ENCODE peak calls at places on chromosomes 6 and 20, in four cellular contexts. One of them, this sample, is unnamed.

GRCh38 chr20:29119141-29119540 is 2138.3 kb upstream of the DEFB115 start:
- DNase-seq in mucosa of descending colon: peak
- DNase-seq in OCI-LY7: no peak
- DNase-seq in choroid plexus epithelial cell: no peak
- DNase-seq in this sample: no peak

GRCh38 chr20:52035977-52036376 is 155.6 kb downstream of the ZFP64 start:
- DNase-seq in mucosa of descending colon: no peak
- DNase-seq in OCI-LY7: no peak
- DNase-seq in choroid plexus epithelial cell: no peak
- DNase-seq in this sample: no peak

GRCh38 chr6:42471714-42472113 is 20.0 kb upstream of the TRERF1 start:
- DNase-seq in mucosa of descending colon: no peak
- DNase-seq in choroid plexus epithelial cell: no peak
- DNase-seq in OCI-LY7: no peak
- DNase-seq in this sample: no peak

GRCh38 chr6:52415917-52416628 is 4.1 kb upstream of the EFHC1 start:
- DNase-seq in choroid plexus epithelial cell: peak
- DNase-seq in OCI-LY7: no peak
- DNase-seq in mucosa of descending colon: no peak
- DNase-seq in this sample: peak

GRCh38 chr6:137304020-137304780 is 85.0 kb upstream of the IFNGR1 start:
- DNase-seq in choroid plexus epithelial cell: no peak
- DNase-seq in mucosa of descending colon: no peak
- DNase-seq in OCI-LY7: no peak
- DNase-seq in this sample: no peak

GRCh38 chr6:72078096-72078495 is 191.7 kb downstream of the RIMS1 start:
- DNase-seq in choroid plexus epithelial cell: no peak
- DNase-seq in mucosa of descending colon: no peak
- DNase-seq in OCI-LY7: no peak
- DNase-seq in this sample: no peak

GRCh38 chr6:124812067-124812466 is 150.2 kb upstream of the RNF217 start:
- DNase-seq in choroid plexus epithelial cell: no peak
- DNase-seq in mucosa of descending colon: no peak
- DNase-seq in OCI-LY7: no peak
- DNase-seq in this sample: no peak

GRCh38 chr6:119312441-119312840 is 37.1 kb downstream of the MAN1A1 start:
- DNase-seq in OCI-LY7: no peak
- DNase-seq in choroid plexus epithelial cell: no peak
- DNase-seq in mucosa of descending colon: no peak
- DNase-seq in this sample: no peak

GRCh38 chr20:51640743-51641142 is 98.2 kb upstream of the NFATC2 start:
- DNase-seq in choroid plexus epithelial cell: peak
- DNase-seq in mucosa of descending colon: no peak
- DNase-seq in OCI-LY7: no peak
- DNase-seq in this sample: no peak

GRCh38 chr6:49551126-49551865 is 828 bp downstream of the C6orf141 start:
- DNase-seq in choroid plexus epithelial cell: peak
- DNase-seq in OCI-LY7: no peak
- DNase-seq in mucosa of descending colon: no peak
- DNase-seq in this sample: peak

GRCh38 chr20:34052414-34052813 is 58.7 kb downstream of the RALY start:
- DNase-seq in OCI-LY7: no peak
- DNase-seq in choroid plexus epithelial cell: no peak
- DNase-seq in mucosa of descending colon: no peak
- DNase-seq in this sample: no peak

GRCh38 chr6:151869345-151869744 is 61.9 kb downstream of the ESR1 start:
- DNase-seq in choroid plexus epithelial cell: no peak
- DNase-seq in mucosa of descending colon: no peak
- DNase-seq in OCI-LY7: no peak
- DNase-seq in this sample: peak

GRCh38 chr6:17059022-17059421 is 42.8 kb upstream of the STMND1 start:
- DNase-seq in OCI-LY7: no peak
- DNase-seq in choroid plexus epithelial cell: no peak
- DNase-seq in mucosa of descending colon: no peak
- DNase-seq in this sample: no peak

GRCh38 chr20:52914870-52915269 is 57.3 kb upstream of the TSHZ2 start:
- DNase-seq in OCI-LY7: no peak
- DNase-seq in mucosa of descending colon: no peak
- DNase-seq in choroid plexus epithelial cell: no peak
- DNase-seq in this sample: no peak

GRCh38 chr20:38633577-38634093 is 32.0 kb downstream of the ARHGAP40 start:
- DNase-seq in mucosa of descending colon: no peak
- DNase-seq in OCI-LY7: peak
- DNase-seq in choroid plexus epithelial cell: peak
- DNase-seq in this sample: peak

GRCh38 chr6:136963259-136963658 is 41.2 kb downstream of the SLC35D3 start:
- DNase-seq in mucosa of descending colon: no peak
- DNase-seq in choroid plexus epithelial cell: no peak
- DNase-seq in OCI-LY7: no peak
- DNase-seq in this sample: no peak

GRCh38 chr20:49677777-49678758 is 35.6 kb downstream of the B4GALT5 start:
- DNase-seq in OCI-LY7: no peak
- DNase-seq in choroid plexus epithelial cell: no peak
- DNase-seq in mucosa of descending colon: no peak
- DNase-seq in this sample: no peak

GRCh38 chr6:159880412-159880811 is 10.4 kb upstream of the MAS1 start:
- DNase-seq in mucosa of descending colon: no peak
- DNase-seq in choroid plexus epithelial cell: no peak
- DNase-seq in OCI-LY7: no peak
- DNase-seq in this sample: no peak

GRCh38 chr6:138400326-138400725 is 3.7 kb upstream of the HEBP2 start:
- DNase-seq in mucosa of descending colon: no peak
- DNase-seq in choroid plexus epithelial cell: no peak
- DNase-seq in OCI-LY7: no peak
- DNase-seq in this sample: no peak

GRCh38 chr6:125519367-125519766 is 217.6 kb upstream of the HDDC2 start:
- DNase-seq in mucosa of descending colon: no peak
- DNase-seq in choroid plexus epithelial cell: no peak
- DNase-seq in OCI-LY7: no peak
- DNase-seq in this sample: peak

GRCh38 chr6:164085552-164086325 is 671.2 kb downstream of the QKI start:
- DNase-seq in mucosa of descending colon: no peak
- DNase-seq in choroid plexus epithelial cell: peak
- DNase-seq in OCI-LY7: no peak
- DNase-seq in this sample: peak

GRCh38 chr6:121694389-121695185 is 259.1 kb downstream of the GJA1 start:
- DNase-seq in choroid plexus epithelial cell: peak
- DNase-seq in mucosa of descending colon: no peak
- DNase-seq in OCI-LY7: no peak
- DNase-seq in this sample: peak

GRCh38 chr20:21900431-21900830 is 195.0 kb downstream of the PAX1 start:
- DNase-seq in mucosa of descending colon: no peak
- DNase-seq in choroid plexus epithelial cell: no peak
- DNase-seq in OCI-LY7: no peak
- DNase-seq in this sample: no peak

GRCh38 chr6:72824833-72825232 is 203.0 kb downstream of the KCNQ5 start:
- DNase-seq in mucosa of descending colon: no peak
- DNase-seq in choroid plexus epithelial cell: no peak
- DNase-seq in OCI-LY7: no peak
- DNase-seq in this sample: no peak

DNA sequence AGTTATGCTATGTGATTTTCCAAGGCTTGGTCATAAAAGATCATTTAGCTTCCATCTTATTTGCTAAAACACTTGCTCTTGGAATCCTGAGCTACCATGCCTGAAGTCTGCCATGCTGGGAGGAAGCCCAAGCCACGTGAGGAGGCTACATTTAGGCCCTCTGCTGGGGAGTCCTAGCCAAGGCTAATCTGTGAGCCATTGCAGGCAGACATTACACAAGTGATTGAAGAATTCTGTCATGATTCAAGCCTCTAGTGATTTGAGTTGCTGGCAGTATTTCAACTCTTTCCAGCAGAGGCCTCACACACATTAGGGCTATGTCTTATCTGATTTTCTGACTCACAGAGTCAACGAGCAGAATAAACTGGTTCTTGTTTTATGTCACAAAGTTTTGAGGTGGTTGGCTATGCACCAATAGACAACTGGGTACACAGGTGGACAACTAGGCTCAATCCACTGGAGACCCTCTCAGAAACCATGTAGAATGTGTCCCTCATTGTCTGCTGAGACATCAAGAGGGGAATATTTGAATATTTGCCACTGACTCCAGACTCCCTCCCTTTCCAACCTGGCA is 227.2 kb upstream of the SULF2 start:
- DNase-seq in OCI-LY7: peak
- DNase-seq in mucosa of descending colon: no peak
- DNase-seq in choroid plexus epithelial cell: peak
- DNase-seq in this sample: peak
- TF ChIP-seq CTCF in OCI-LY7: peak
- TF ChIP-seq CTCF in mucosa of descending colon: no peak
- TF ChIP-seq CTCF in choroid plexus epithelial cell: peak
- TF ChIP-seq CTCF in this sample: peak

GRCh38 chr6:109236140-109237081 is 141.1 kb downstream of the CEP57L1 start:
- DNase-seq in OCI-LY7: peak
- DNase-seq in choroid plexus epithelial cell: no peak
- DNase-seq in mucosa of descending colon: peak
- DNase-seq in this sample: no peak
- TF ChIP-seq CTCF in OCI-LY7: peak
- TF ChIP-seq CTCF in choroid plexus epithelial cell: no peak
- TF ChIP-seq CTCF in mucosa of descending colon: no peak
- TF ChIP-seq CTCF in this sample: no peak

DNA sequence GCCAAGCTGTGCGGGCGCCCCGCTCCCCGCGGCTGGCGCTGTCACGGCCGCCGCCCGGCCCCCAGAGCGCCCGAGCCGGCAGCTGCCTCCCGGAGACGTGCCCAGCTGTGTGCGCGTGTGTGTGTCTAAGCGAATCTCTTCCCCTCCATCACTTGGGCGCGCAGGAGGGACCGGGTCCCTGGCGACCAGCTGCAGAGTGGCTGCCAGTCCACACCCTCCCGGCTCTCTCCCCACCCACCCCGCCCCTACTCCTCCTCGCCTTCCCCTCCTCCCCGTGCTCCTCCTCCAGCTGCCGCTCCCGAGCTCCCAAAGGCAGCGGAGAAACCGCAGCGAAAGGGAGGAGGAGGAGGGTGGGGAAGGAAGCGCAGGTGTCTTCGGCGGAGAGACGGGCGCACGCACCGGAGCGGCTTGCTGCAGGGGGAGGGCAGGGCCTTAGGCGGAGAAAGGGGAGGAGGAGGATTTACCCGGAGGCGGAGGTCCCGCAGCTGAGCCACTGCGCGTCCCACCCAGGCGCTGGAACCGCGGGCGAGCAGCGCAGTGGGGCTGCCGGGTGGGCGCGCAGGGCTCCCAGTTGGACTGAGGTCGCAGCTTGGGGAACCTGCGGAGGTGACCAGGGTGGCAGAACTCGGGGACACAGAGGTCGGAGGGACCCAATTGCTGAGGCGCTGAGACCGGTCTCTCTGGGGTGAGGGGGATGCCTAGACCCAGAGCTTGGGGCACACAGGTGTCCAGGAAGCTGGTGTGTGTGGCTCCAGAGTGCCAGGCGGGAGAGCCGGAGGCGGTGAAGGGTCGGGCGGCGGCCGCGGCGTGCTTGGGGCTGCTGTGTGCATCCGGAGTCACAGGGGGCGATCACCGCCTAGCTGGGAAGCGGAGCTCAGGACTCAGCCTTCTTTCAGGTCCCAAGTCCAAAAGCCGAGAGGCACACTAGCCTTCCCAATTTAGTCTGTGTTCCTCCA is at the start of gene HS3ST5:
- DNase-seq in choroid plexus epithelial cell: no peak
- DNase-seq in OCI-LY7: no peak
- DNase-seq in mucosa of descending colon: peak
- DNase-seq in this sample: no peak
- TF ChIP-seq CTCF in choroid plexus epithelial cell: peak
- TF ChIP-seq CTCF in OCI-LY7: no peak
- TF ChIP-seq CTCF in mucosa of descending colon: no peak
- TF ChIP-seq CTCF in this sample: no peak

GRCh38 chr6:106805771-106806170 is 168.8 kb downstream of the CD24 start:
- DNase-seq in choroid plexus epithelial cell: no peak
- DNase-seq in OCI-LY7: no peak
- DNase-seq in mucosa of descending colon: no peak
- DNase-seq in this sample: no peak
- TF ChIP-seq CTCF in choroid plexus epithelial cell: no peak
- TF ChIP-seq CTCF in OCI-LY7: no peak
- TF ChIP-seq CTCF in mucosa of descending colon: no peak
- TF ChIP-seq CTCF in this sample: no peak

DNA sequence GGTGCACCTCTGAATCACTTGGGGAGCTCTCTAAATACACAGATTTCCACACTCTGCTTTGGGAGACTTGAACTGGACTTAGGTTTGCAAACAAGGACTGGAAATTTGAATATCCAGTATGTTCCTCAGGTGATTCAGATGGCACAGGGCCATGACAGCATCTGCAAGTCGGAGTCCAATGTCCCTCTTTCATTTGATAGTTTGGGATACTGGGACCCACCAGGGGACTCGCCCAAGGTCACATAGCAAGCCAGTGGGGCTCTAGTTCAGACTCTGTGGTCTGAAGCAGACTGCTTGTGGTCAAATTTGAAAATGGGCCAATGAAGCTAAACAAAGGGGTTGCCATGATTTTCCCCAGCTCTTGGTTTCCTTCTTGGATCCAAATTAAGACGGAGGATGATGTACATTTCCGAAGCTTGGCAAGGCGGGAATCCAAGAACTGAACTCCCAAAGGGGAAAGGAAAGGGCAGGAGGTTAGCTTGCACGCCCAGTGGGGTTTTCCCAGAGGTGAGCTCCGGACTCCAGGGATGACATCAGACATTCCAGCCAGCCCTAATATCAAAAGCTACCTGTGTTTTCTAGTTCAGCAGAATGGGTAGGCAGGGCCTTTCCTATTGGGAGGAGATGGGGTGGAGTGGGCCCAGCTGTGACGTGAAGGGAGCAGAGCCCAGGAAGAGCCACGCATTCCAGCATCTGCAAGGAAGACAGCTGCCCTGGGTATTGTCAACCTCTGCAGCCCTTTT is 3.4 kb upstream of the SYS1 start:
- DNase-seq in mucosa of descending colon: no peak
- DNase-seq in choroid plexus epithelial cell: peak
- DNase-seq in OCI-LY7: no peak
- DNase-seq in this sample: peak
- TF ChIP-seq CTCF in mucosa of descending colon: no peak
- TF ChIP-seq CTCF in choroid plexus epithelial cell: no peak
- TF ChIP-seq CTCF in OCI-LY7: no peak
- TF ChIP-seq CTCF in this sample: no peak

GRCh38 chr6:35304299-35304698 is 6.7 kb downstream of the DEF6 start:
- DNase-seq in choroid plexus epithelial cell: no peak
- DNase-seq in OCI-LY7: no peak
- DNase-seq in mucosa of descending colon: no peak
- DNase-seq in this sample: no peak

GRCh38 chr6:35302604-35303218 is 5.1 kb downstream of the DEF6 start:
- DNase-seq in OCI-LY7: peak
- DNase-seq in mucosa of descending colon: peak
- DNase-seq in choroid plexus epithelial cell: peak
- DNase-seq in this sample: no peak

GRCh38 chr6:35300848-35301247 is 3.2 kb downstream of the DEF6 start:
- DNase-seq in OCI-LY7: no peak
- DNase-seq in choroid plexus epithelial cell: no peak
- DNase-seq in mucosa of descending colon: no peak
- DNase-seq in this sample: no peak

GRCh38 chr6:35309611-35310264 is 12.1 kb downstream of the DEF6 start:
- DNase-seq in choroid plexus epithelial cell: no peak
- DNase-seq in OCI-LY7: no peak
- DNase-seq in mucosa of descending colon: no peak
- DNase-seq in this sample: no peak

DNA sequence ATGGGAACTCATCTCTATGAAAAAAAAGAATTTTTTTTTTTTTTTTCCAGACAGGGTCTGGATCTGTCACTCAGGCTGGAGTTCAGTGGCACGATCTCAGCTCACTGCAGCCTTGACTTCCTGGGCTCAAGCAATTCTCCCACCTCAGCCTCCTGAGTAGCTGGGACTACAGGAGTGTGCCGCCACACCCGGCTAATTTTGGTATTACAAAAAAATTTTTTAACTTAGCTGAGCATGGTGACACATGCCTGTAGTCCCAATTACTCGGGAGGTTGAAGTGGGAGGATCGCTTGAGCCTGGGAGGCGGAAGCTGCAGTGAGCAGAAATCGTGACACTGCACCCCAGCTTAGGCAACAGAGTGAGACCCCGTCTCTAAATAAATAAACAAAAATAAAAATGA is 7.5 kb downstream of the DEF6 start:
- DNase-seq in OCI-LY7: no peak
- DNase-seq in mucosa of descending colon: no peak
- DNase-seq in choroid plexus epithelial cell: no peak
- DNase-seq in this sample: no peak
- TF ChIP-seq CTCF in OCI-LY7: no peak
- TF ChIP-seq CTCF in mucosa of descending colon: no peak
- TF ChIP-seq CTCF in choroid plexus epithelial cell: no peak
- TF ChIP-seq CTCF in this sample: no peak